ENCODE peak calls at places on chromosomes 6 and 20, in nine cellular contexts. One of them, this sample, is unnamed.
A peak's percentile ranks its signal among the peaks of the same experiment; 100 is the strongest.

GRCh38 chr20:10115021-10115420 is 80.2 kb downstream of the ANKEF1 start:
- DNase-seq in breast epithelium: no peak
- DNase-seq in osteoblast: peak; percentile 86
- DNase-seq in kidney: no peak
- DNase-seq in tibial nerve: no peak
- DNase-seq in right cardiac atrium: no peak
- DNase-seq in astrocyte: peak; percentile 99
- DNase-seq in lower lobe of right lung: no peak
- DNase-seq in mucosa of descending colon: no peak
- DNase-seq in this sample: no peak

GRCh38 chr6:149335924-149336323 is 18.4 kb downstream of the TAB2 start:
- DNase-seq in breast epithelium: no peak
- DNase-seq in osteoblast: no peak
- DNase-seq in kidney: no peak
- DNase-seq in tibial nerve: no peak
- DNase-seq in right cardiac atrium: no peak
- DNase-seq in astrocyte: peak; percentile 75
- DNase-seq in lower lobe of right lung: no peak
- DNase-seq in mucosa of descending colon: no peak
- DNase-seq in this sample: no peak

GRCh38 chr6:139679516-139680179 is 305.2 kb upstream of the CITED2 start:
- DNase-seq in breast epithelium: no peak
- DNase-seq in osteoblast: no peak
- DNase-seq in kidney: no peak
- DNase-seq in tibial nerve: no peak
- DNase-seq in right cardiac atrium: no peak
- DNase-seq in astrocyte: no peak
- DNase-seq in lower lobe of right lung: no peak
- DNase-seq in mucosa of descending colon: no peak
- DNase-seq in this sample: no peak

GRCh38 chr6:158684745-158685355 is 35.0 kb downstream of the SYTL3 start:
- DNase-seq in breast epithelium: no peak
- DNase-seq in osteoblast: peak; percentile 8
- DNase-seq in kidney: no peak
- DNase-seq in tibial nerve: no peak
- DNase-seq in right cardiac atrium: no peak
- DNase-seq in astrocyte: no peak
- DNase-seq in lower lobe of right lung: no peak
- DNase-seq in mucosa of descending colon: no peak
- DNase-seq in this sample: no peak

GRCh38 chr20:60750909-60751308 is 501.2 kb upstream of the CDH4 start:
- DNase-seq in breast epithelium: no peak
- DNase-seq in osteoblast: no peak
- DNase-seq in kidney: no peak
- DNase-seq in tibial nerve: no peak
- DNase-seq in right cardiac atrium: no peak
- DNase-seq in astrocyte: no peak
- DNase-seq in lower lobe of right lung: no peak
- DNase-seq in mucosa of descending colon: no peak
- DNase-seq in this sample: no peak

GRCh38 chr20:22339091-22339881 is 245.1 kb downstream of the FOXA2 start:
- DNase-seq in breast epithelium: no peak
- DNase-seq in osteoblast: no peak
- DNase-seq in kidney: no peak
- DNase-seq in tibial nerve: no peak
- DNase-seq in right cardiac atrium: no peak
- DNase-seq in astrocyte: peak; percentile 18
- DNase-seq in lower lobe of right lung: no peak
- DNase-seq in mucosa of descending colon: no peak
- DNase-seq in this sample: no peak

GRCh38 chr6:74087898-74088297 is 391.9 kb downstream of the CD109 start:
- DNase-seq in breast epithelium: no peak
- DNase-seq in osteoblast: no peak
- DNase-seq in kidney: no peak
- DNase-seq in tibial nerve: no peak
- DNase-seq in right cardiac atrium: no peak
- DNase-seq in astrocyte: no peak
- DNase-seq in lower lobe of right lung: no peak
- DNase-seq in mucosa of descending colon: no peak
- DNase-seq in this sample: no peak

GRCh38 chr6:53639520-53639919 is 26.0 kb downstream of the KLHL31 start:
- DNase-seq in breast epithelium: no peak
- DNase-seq in osteoblast: no peak
- DNase-seq in kidney: no peak
- DNase-seq in tibial nerve: no peak
- DNase-seq in right cardiac atrium: no peak
- DNase-seq in astrocyte: no peak
- DNase-seq in lower lobe of right lung: no peak
- DNase-seq in mucosa of descending colon: no peak
- DNase-seq in this sample: no peak

GRCh38 chr6:158926429-158926828 is 73.6 kb downstream of the RSPH3 start:
- DNase-seq in breast epithelium: no peak
- DNase-seq in osteoblast: peak; percentile 44
- DNase-seq in kidney: no peak
- DNase-seq in tibial nerve: no peak
- DNase-seq in right cardiac atrium: no peak
- DNase-seq in astrocyte: peak; percentile 83
- DNase-seq in lower lobe of right lung: no peak
- DNase-seq in mucosa of descending colon: no peak
- DNase-seq in this sample: no peak

GRCh38 chr6:37550436-37550835 is 50.7 kb upstream of the CCDC167 start:
- DNase-seq in breast epithelium: no peak
- DNase-seq in osteoblast: peak; percentile 93
- DNase-seq in kidney: no peak
- DNase-seq in tibial nerve: no peak
- DNase-seq in right cardiac atrium: no peak
- DNase-seq in astrocyte: peak; percentile 70
- DNase-seq in lower lobe of right lung: no peak
- DNase-seq in mucosa of descending colon: no peak
- DNase-seq in this sample: no peak

DNA sequence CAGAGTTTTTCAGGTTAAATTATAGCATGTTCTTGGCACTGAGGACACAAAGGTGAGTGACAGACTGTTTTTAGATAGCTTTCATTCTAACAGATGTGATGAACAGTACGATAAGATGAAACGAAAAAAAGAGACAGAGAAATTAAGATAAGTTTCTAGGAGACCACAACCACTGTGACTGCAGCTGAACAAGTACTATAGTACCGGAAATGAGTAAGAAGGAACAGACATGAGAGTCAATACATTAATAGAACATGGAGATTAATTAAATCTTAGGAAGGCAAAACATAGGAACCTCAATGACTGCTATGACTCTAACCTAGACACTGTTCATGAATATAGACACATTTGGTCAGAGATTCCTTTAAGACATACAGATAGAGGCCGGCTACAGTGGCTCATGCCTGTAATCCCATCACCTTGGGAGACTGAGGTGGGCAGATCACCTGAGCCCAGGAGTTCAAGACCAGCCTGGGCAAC is 40.2 kb downstream of the HBS1L start:
- DNase-seq in breast epithelium: no peak
- DNase-seq in osteoblast: no peak
- DNase-seq in kidney: no peak
- DNase-seq in tibial nerve: no peak
- DNase-seq in right cardiac atrium: no peak
- DNase-seq in astrocyte: no peak
- DNase-seq in lower lobe of right lung: no peak
- DNase-seq in mucosa of descending colon: no peak
- DNase-seq in this sample: no peak
- H3K4me1 ChIP-seq in breast epithelium: no peaks in the 10 kb centered on the region
- H3K4me1 ChIP-seq in osteoblast: peaks cover 17% of the 10 kb centered on the region
- H3K4me1 ChIP-seq in kidney: no peaks in the 10 kb centered on the region
- H3K4me1 ChIP-seq in tibial nerve: peaks cover 2% of the 10 kb centered on the region
- H3K4me1 ChIP-seq in right cardiac atrium: no peaks in the 10 kb centered on the region
- H3K4me1 ChIP-seq in astrocyte: no peaks in the 10 kb centered on the region
- H3K4me1 ChIP-seq in lower lobe of right lung: no peaks in the 10 kb centered on the region
- H3K4me1 ChIP-seq in mucosa of descending colon: no peaks in the 10 kb centered on the region
- H3K4me1 ChIP-seq in this sample: no peaks in the 10 kb centered on the region

GRCh38 chr6:30829639-30830250 is 54.6 kb upstream of the DDR1 start:
- DNase-seq in breast epithelium: no peak
- DNase-seq in osteoblast: no peak
- DNase-seq in kidney: no peak
- DNase-seq in tibial nerve: no peak
- DNase-seq in right cardiac atrium: no peak
- DNase-seq in astrocyte: no peak
- DNase-seq in lower lobe of right lung: no peak
- DNase-seq in mucosa of descending colon: peak; percentile 23
- DNase-seq in this sample: no peak
- H3K4me3 ChIP-seq in breast epithelium: no peak overlapping the region
- H3K4me3 ChIP-seq in osteoblast: no peak overlapping the region
- H3K4me3 ChIP-seq in kidney: no peak overlapping the region
- H3K4me3 ChIP-seq in tibial nerve: no peak overlapping the region
- H3K4me3 ChIP-seq in right cardiac atrium: no peak overlapping the region
- H3K4me3 ChIP-seq in astrocyte: no peak overlapping the region
- H3K4me3 ChIP-seq in lower lobe of right lung: peak overlapping the region; percentile 23
- H3K4me3 ChIP-seq in mucosa of descending colon: no peak overlapping the region
- H3K4me3 ChIP-seq in this sample: no peak overlapping the region

GRCh38 chr6:110331816-110332215 is 26.3 kb downstream of the METTL24 start:
- DNase-seq in breast epithelium: no peak
- DNase-seq in osteoblast: no peak
- DNase-seq in kidney: no peak
- DNase-seq in tibial nerve: no peak
- DNase-seq in right cardiac atrium: peak; percentile 64
- DNase-seq in astrocyte: no peak
- DNase-seq in lower lobe of right lung: no peak
- DNase-seq in mucosa of descending colon: no peak
- DNase-seq in this sample: no peak
- H3K4me1 ChIP-seq in breast epithelium: no peaks in the 10 kb centered on the region
- H3K4me1 ChIP-seq in osteoblast: peaks cover 10% of the 10 kb centered on the region
- H3K4me1 ChIP-seq in kidney: no peaks in the 10 kb centered on the region
- H3K4me1 ChIP-seq in tibial nerve: peaks cover 24% of the 10 kb centered on the region
- H3K4me1 ChIP-seq in right cardiac atrium: peaks cover 2% of the 10 kb centered on the region
- H3K4me1 ChIP-seq in astrocyte: peaks cover 7% of the 10 kb centered on the region
- H3K4me1 ChIP-seq in lower lobe of right lung: peaks cover 10% of the 10 kb centered on the region
- H3K4me1 ChIP-seq in mucosa of descending colon: peaks cover 9% of the 10 kb centered on the region
- H3K4me1 ChIP-seq in this sample: peaks cover 20% of the 10 kb centered on the region

GRCh38 chr6:121998631-121999030 is 400.8 kb upstream of the HSF2 start:
- DNase-seq in breast epithelium: no peak
- DNase-seq in osteoblast: no peak
- DNase-seq in kidney: no peak
- DNase-seq in tibial nerve: no peak
- DNase-seq in right cardiac atrium: no peak
- DNase-seq in astrocyte: no peak
- DNase-seq in lower lobe of right lung: no peak
- DNase-seq in mucosa of descending colon: no peak
- DNase-seq in this sample: no peak
- H3K4me3 ChIP-seq in breast epithelium: no peak overlapping the region
- H3K4me3 ChIP-seq in osteoblast: no peak overlapping the region
- H3K4me3 ChIP-seq in kidney: no peak overlapping the region
- H3K4me3 ChIP-seq in tibial nerve: no peak overlapping the region
- H3K4me3 ChIP-seq in right cardiac atrium: no peak overlapping the region
- H3K4me3 ChIP-seq in astrocyte: no peak overlapping the region
- H3K4me3 ChIP-seq in lower lobe of right lung: no peak overlapping the region
- H3K4me3 ChIP-seq in mucosa of descending colon: no peak overlapping the region
- H3K4me3 ChIP-seq in this sample: no peak overlapping the region

DNA sequence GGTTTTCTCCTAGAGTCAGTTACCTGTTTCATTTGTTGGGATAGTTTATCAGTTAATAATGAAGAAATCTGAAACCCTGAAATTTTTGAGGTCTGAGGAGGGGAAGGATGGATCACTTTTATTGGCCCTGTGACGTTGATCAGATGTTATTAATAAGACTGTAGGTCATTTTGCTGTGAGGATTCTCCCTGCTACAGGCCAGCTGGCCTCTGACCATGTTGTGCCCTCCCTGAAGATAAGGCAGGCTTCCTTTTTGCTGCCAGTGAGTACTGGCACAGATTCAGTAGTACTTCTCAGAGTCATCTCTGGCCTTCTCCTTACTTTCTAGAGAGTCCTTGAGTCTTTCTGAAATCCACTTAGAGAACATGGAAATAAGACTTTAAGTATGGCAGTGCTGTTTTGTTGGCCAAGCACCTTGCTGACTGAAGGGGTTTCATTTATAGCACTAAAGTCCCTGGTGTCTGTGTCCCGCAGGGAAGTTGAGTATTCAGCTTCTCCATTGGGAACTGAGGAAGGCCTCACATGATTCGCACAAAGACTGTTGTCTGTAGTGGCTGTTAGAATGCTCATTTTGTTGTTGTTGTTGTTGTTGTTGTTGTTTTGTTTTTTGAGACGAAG is 202.6 kb downstream of the DTNBP1 start:
- DNase-seq in breast epithelium: no peak
- DNase-seq in osteoblast: no peak
- DNase-seq in kidney: no peak
- DNase-seq in tibial nerve: no peak
- DNase-seq in right cardiac atrium: no peak
- DNase-seq in astrocyte: no peak
- DNase-seq in lower lobe of right lung: no peak
- DNase-seq in mucosa of descending colon: no peak
- DNase-seq in this sample: no peak
- H3K4me1 ChIP-seq in breast epithelium: no peaks in the 10 kb centered on the region
- H3K4me1 ChIP-seq in osteoblast: peaks cover 11% of the 10 kb centered on the region
- H3K4me1 ChIP-seq in kidney: no peaks in the 10 kb centered on the region
- H3K4me1 ChIP-seq in tibial nerve: peaks cover 40% of the 10 kb centered on the region
- H3K4me1 ChIP-seq in right cardiac atrium: peaks cover 10% of the 10 kb centered on the region
- H3K4me1 ChIP-seq in astrocyte: peaks cover 4% of the 10 kb centered on the region
- H3K4me1 ChIP-seq in lower lobe of right lung: peaks cover 40% of the 10 kb centered on the region
- H3K4me1 ChIP-seq in mucosa of descending colon: peaks cover 4% of the 10 kb centered on the region
- H3K4me1 ChIP-seq in this sample: no peaks in the 10 kb centered on the region

DNA sequence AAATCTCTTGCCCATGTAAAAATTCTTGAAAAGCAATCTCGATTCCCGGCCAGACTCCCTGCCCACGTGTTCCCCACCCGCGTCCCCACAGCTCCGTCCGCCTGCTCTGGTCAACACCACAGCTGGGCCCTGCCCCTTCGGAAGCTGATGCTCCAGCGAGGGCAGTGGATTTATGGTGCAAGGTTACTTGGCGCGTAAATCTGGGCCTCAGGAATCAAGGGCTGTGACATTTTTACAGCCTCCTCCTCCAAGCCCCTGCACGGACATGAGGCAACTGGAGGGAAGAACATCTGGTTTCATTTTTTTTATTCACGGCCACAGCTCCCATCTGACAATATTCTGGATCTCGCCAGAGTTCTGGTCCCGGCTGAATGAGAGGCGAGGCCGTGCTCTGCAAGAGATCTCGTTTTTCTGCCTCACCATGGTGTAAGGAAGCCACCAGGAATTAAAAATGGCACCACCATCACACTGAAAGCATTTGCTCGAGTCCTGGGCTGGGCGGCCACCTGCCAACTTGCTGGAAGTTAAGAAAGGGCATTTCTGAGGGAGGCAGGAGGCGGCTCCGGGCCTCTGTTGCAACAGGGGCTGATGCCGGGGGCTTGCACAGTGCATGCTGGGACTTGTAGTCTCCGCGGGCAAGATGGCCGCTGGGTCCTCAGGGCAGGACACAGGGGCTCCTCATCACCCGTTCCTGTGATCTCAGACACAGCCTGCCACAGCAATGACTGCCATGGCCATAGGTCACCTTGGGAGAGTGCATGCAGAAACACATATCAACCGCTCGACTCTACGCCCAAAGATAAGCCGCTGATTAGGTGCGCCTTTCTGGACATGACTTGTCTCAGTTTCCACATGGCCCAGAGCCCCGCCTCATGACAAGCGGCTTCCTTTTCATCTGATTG is 148.5 kb downstream of the LY86 start:
- DNase-seq in breast epithelium: no peak
- DNase-seq in osteoblast: peak; percentile 93
- DNase-seq in kidney: peak; percentile 91
- DNase-seq in tibial nerve: peak; percentile 34
- DNase-seq in right cardiac atrium: peak; percentile 92
- DNase-seq in astrocyte: no peak
- DNase-seq in lower lobe of right lung: peak; percentile 69
- DNase-seq in mucosa of descending colon: no peak
- DNase-seq in this sample: no peak
- H3K4me3 ChIP-seq in breast epithelium: peak overlapping the region; percentile 34
- H3K4me3 ChIP-seq in osteoblast: peak overlapping the region; percentile 70
- H3K4me3 ChIP-seq in kidney: peak overlapping the region; percentile 68
- H3K4me3 ChIP-seq in tibial nerve: peak overlapping the region; percentile 3
- H3K4me3 ChIP-seq in right cardiac atrium: peak overlapping the region; percentile 24
- H3K4me3 ChIP-seq in astrocyte: peak overlapping the region; percentile 32
- H3K4me3 ChIP-seq in lower lobe of right lung: peak overlapping the region; percentile 38
- H3K4me3 ChIP-seq in mucosa of descending colon: no peak overlapping the region
- H3K4me3 ChIP-seq in this sample: peak overlapping the region; percentile 42

This sample was measured in ascending aorta.